ENCODE peak calls at places on chromosomes 6 and 20, in five cellular contexts. One of them, this sample, is unnamed.

GRCh38 chr6:137467211-137467610 is 27.0 kb downstream of the OLIG3 start:
- DNase-seq in thoracic aorta: no peak
- DNase-seq in pancreas: no peak
- DNase-seq in body of pancreas: no peak
- DNase-seq in psoas muscle: no peak
- DNase-seq in this sample: no peak

GRCh38 chr20:35319206-35320197 is 27.3 kb upstream of the FAM83C start:
- DNase-seq in body of pancreas: no peak
- DNase-seq in psoas muscle: no peak
- DNase-seq in thoracic aorta: no peak
- DNase-seq in pancreas: no peak
- DNase-seq in this sample: no peak

GRCh38 chr20:31790401-31790800 is 28.8 kb upstream of the MYLK2 start:
- DNase-seq in psoas muscle: no peak
- DNase-seq in body of pancreas: no peak
- DNase-seq in pancreas: no peak
- DNase-seq in thoracic aorta: no peak
- DNase-seq in this sample: no peak

GRCh38 chr6:1312444-1313363 is 806 bp downstream of the FOXQ1 start:
- DNase-seq in psoas muscle: no peak
- DNase-seq in pancreas: peak; percentile 83
- DNase-seq in thoracic aorta: no peak
- DNase-seq in body of pancreas: peak; percentile 49
- DNase-seq in this sample: no peak

GRCh38 chr20:17443326-17443858 is 87.8 kb downstream of the BFSP1 start:
- DNase-seq in thoracic aorta: no peak
- DNase-seq in pancreas: no peak
- DNase-seq in body of pancreas: no peak
- DNase-seq in psoas muscle: no peak
- DNase-seq in this sample: no peak

GRCh38 chr6:160201056-160201455 is 57.6 kb downstream of the SLC22A2 start:
- DNase-seq in body of pancreas: no peak
- DNase-seq in thoracic aorta: no peak
- DNase-seq in pancreas: no peak
- DNase-seq in psoas muscle: no peak
- DNase-seq in this sample: no peak

GRCh38 chr6:131470549-131470948 is 102.5 kb upstream of the ARG1 start:
- DNase-seq in pancreas: no peak
- DNase-seq in psoas muscle: no peak
- DNase-seq in thoracic aorta: no peak
- DNase-seq in body of pancreas: no peak
- DNase-seq in this sample: no peak

GRCh38 chr6:96724641-96725040 is 112.6 kb downstream of the GPR63 start:
- DNase-seq in psoas muscle: no peak
- DNase-seq in body of pancreas: no peak
- DNase-seq in pancreas: no peak
- DNase-seq in thoracic aorta: no peak
- DNase-seq in this sample: no peak

GRCh38 chr6:134381926-134382325 is 64.0 kb upstream of the SGK1 start:
- DNase-seq in psoas muscle: no peak
- DNase-seq in pancreas: no peak
- DNase-seq in thoracic aorta: no peak
- DNase-seq in body of pancreas: no peak
- DNase-seq in this sample: no peak

GRCh38 chr6:130575971-130576370 is 210.2 kb downstream of the TMEM200A start:
- DNase-seq in psoas muscle: no peak
- DNase-seq in thoracic aorta: no peak
- DNase-seq in pancreas: no peak
- DNase-seq in body of pancreas: no peak
- DNase-seq in this sample: no peak

GRCh38 chr20:24452498-24453133 is 16.8 kb upstream of the SYNDIG1 start:
- DNase-seq in thoracic aorta: no peak
- DNase-seq in body of pancreas: no peak
- DNase-seq in psoas muscle: no peak
- DNase-seq in pancreas: no peak
- DNase-seq in this sample: no peak

GRCh38 chr6:119620846-119621570 is 271.4 kb upstream of the MAN1A1 start:
- DNase-seq in body of pancreas: no peak
- DNase-seq in thoracic aorta: no peak
- DNase-seq in pancreas: no peak
- DNase-seq in psoas muscle: no peak
- DNase-seq in this sample: no peak

GRCh38 chr6:47934023-47934422 is 152.2 kb downstream of the OPN5 start:
- DNase-seq in body of pancreas: no peak
- DNase-seq in psoas muscle: no peak
- DNase-seq in pancreas: no peak
- DNase-seq in thoracic aorta: no peak
- DNase-seq in this sample: no peak

GRCh38 chr6:134195985-134196384 is 121.9 kb downstream of the SGK1 start:
- DNase-seq in psoas muscle: no peak
- DNase-seq in thoracic aorta: no peak
- DNase-seq in body of pancreas: no peak
- DNase-seq in pancreas: no peak
- DNase-seq in this sample: no peak

GRCh38 chr6:157456524-157456829 is 75.5 kb downstream of the ZDHHC14 start:
- DNase-seq in pancreas: no peak
- DNase-seq in psoas muscle: no peak
- DNase-seq in body of pancreas: no peak
- DNase-seq in thoracic aorta: no peak
- DNase-seq in this sample: no peak

GRCh38 chr6:91879346-91879995 is 1292.6 kb upstream of the MAP3K7 start:
- DNase-seq in psoas muscle: no peak
- DNase-seq in thoracic aorta: no peak
- DNase-seq in body of pancreas: no peak
- DNase-seq in pancreas: no peak
- DNase-seq in this sample: no peak

GRCh38 chr6:47073125-47074110 is 31.3 kb upstream of the ADGRF1 start:
- DNase-seq in pancreas: no peak
- DNase-seq in body of pancreas: no peak
- DNase-seq in thoracic aorta: no peak
- DNase-seq in psoas muscle: no peak
- DNase-seq in this sample: no peak

GRCh38 chr6:39263299-39264037 is 34.2 kb upstream of the KCNK5 start:
- DNase-seq in psoas muscle: no peak
- DNase-seq in thoracic aorta: no peak
- DNase-seq in pancreas: no peak
- DNase-seq in body of pancreas: no peak
- DNase-seq in this sample: no peak

GRCh38 chr20:35637266-35637665 is 21.6 kb downstream of the SPAG4 start:
- DNase-seq in thoracic aorta: no peak
- DNase-seq in pancreas: no peak
- DNase-seq in psoas muscle: no peak
- DNase-seq in body of pancreas: no peak
- DNase-seq in this sample: no peak

GRCh38 chr20:38321959-38322598 is 18.1 kb downstream of the BPI start:
- DNase-seq in pancreas: no peak
- DNase-seq in body of pancreas: peak; percentile 20
- DNase-seq in thoracic aorta: no peak
- DNase-seq in psoas muscle: no peak
- DNase-seq in this sample: no peak

GRCh38 chr20:3431109-3431508 is 23.6 kb upstream of the DNAAF9 start:
- DNase-seq in body of pancreas: no peak
- DNase-seq in psoas muscle: no peak
- DNase-seq in pancreas: no peak
- DNase-seq in thoracic aorta: no peak
- DNase-seq in this sample: peak; percentile 67

GRCh38 chr20:52596261-52596660 is 375.9 kb upstream of the TSHZ2 start:
- DNase-seq in psoas muscle: no peak
- DNase-seq in thoracic aorta: no peak
- DNase-seq in pancreas: no peak
- DNase-seq in body of pancreas: no peak
- DNase-seq in this sample: no peak

GRCh38 chr6:122872311-122872710 is 83.3 kb downstream of the SMPDL3A start:
- DNase-seq in psoas muscle: no peak
- DNase-seq in pancreas: no peak
- DNase-seq in body of pancreas: no peak
- DNase-seq in thoracic aorta: no peak
- DNase-seq in this sample: no peak

GRCh38 chr6:74177496-74177895 is 481.5 kb downstream of the CD109 start:
- DNase-seq in psoas muscle: peak; percentile 6
- DNase-seq in pancreas: no peak
- DNase-seq in thoracic aorta: no peak
- DNase-seq in body of pancreas: no peak
- DNase-seq in this sample: no peak

GRCh38 chr6:34225551-34225950 is 11.1 kb upstream of the HMGA1 start:
- DNase-seq in pancreas: no peak
- DNase-seq in body of pancreas: no peak
- DNase-seq in psoas muscle: peak; percentile 15
- DNase-seq in thoracic aorta: no peak
- DNase-seq in this sample: no peak

GRCh38 chr20:59144179-59144830 is 19.3 kb upstream of the ZNF831 start:
- DNase-seq in pancreas: no peak
- DNase-seq in psoas muscle: no peak
- DNase-seq in thoracic aorta: no peak
- DNase-seq in body of pancreas: no peak
- DNase-seq in this sample: no peak
- H3K27ac ChIP-seq in pancreas: no peak overlapping the region
- H3K27ac ChIP-seq in psoas muscle: no peak overlapping the region
- H3K27ac ChIP-seq in thoracic aorta: no peak overlapping the region
- H3K27ac ChIP-seq in body of pancreas: no peak overlapping the region
- H3K27ac ChIP-seq in this sample: no peak overlapping the region

GRCh38 chr6:87012035-87012434 is 74.7 kb downstream of the HTR1E start:
- DNase-seq in body of pancreas: no peak
- DNase-seq in psoas muscle: no peak
- DNase-seq in thoracic aorta: no peak
- DNase-seq in pancreas: no peak
- DNase-seq in this sample: no peak
- H3K4me3 ChIP-seq in body of pancreas: no peak overlapping the region
- H3K4me3 ChIP-seq in psoas muscle: no peak overlapping the region
- H3K4me3 ChIP-seq in thoracic aorta: no peak overlapping the region
- H3K4me3 ChIP-seq in pancreas: no peak overlapping the region
- H3K4me3 ChIP-seq in this sample: no peak overlapping the region

GRCh38 chr20:1846341-1846740 is 48.9 kb upstream of the SIRPA start:
- DNase-seq in thoracic aorta: no peak
- DNase-seq in psoas muscle: no peak
- DNase-seq in pancreas: no peak
- DNase-seq in body of pancreas: no peak
- DNase-seq in this sample: no peak
- H3K4me1 ChIP-seq in thoracic aorta: no peaks in the 10 kb centered on the region
- H3K4me1 ChIP-seq in psoas muscle: peaks cover 2% of the 10 kb centered on the region
- H3K4me1 ChIP-seq in pancreas: no peaks in the 10 kb centered on the region
- H3K4me1 ChIP-seq in body of pancreas: no peaks in the 10 kb centered on the region
- H3K4me1 ChIP-seq in this sample: no peaks in the 10 kb centered on the region

GRCh38 chr6:167543602-167544506 is 219.0 kb downstream of the TTLL2 start:
- DNase-seq in pancreas: no peak
- DNase-seq in thoracic aorta: no peak
- DNase-seq in psoas muscle: peak; percentile 79
- DNase-seq in body of pancreas: no peak
- DNase-seq in this sample: no peak
- H3K27ac ChIP-seq in pancreas: no peak overlapping the region
- H3K27ac ChIP-seq in thoracic aorta: peak overlapping the region; percentile 78
- H3K27ac ChIP-seq in psoas muscle: peak overlapping the region; percentile 41
- H3K27ac ChIP-seq in body of pancreas: no peak overlapping the region
- H3K27ac ChIP-seq in this sample: peak overlapping the region; percentile 81

GRCh38 chr6:41936073-41936837 is 5.4 kb downstream of the CCND3 start:
- DNase-seq in thoracic aorta: peak; percentile 31
- DNase-seq in psoas muscle: peak; percentile 85
- DNase-seq in pancreas: peak; percentile 78
- DNase-seq in body of pancreas: peak; percentile 78
- DNase-seq in this sample: peak; percentile 83
- H3K4me3 ChIP-seq in thoracic aorta: no peak overlapping the region
- H3K4me3 ChIP-seq in psoas muscle: peak overlapping the region; percentile 2
- H3K4me3 ChIP-seq in pancreas: no peak overlapping the region
- H3K4me3 ChIP-seq in body of pancreas: no peak overlapping the region
- H3K4me3 ChIP-seq in this sample: no peak overlapping the region

DNA sequence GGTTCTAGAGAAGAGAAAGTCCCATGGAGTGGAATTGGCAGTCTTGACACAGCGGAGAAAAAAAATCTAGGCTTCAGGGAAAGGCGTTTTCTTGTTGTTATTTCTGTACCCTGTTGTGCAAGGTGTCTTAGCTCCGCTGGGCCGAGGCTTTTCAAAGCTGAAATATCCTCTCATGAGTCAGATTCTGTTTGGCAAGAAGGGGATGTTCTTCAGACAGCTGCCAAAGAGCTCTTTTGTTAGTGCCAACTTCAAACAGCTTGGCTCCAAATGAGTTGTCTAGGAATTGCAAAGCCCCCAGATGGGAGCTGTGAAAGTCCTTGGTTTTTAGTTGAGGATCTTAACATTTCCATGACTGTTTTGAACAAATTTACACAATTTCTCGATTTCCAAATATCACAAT is 45.6 kb downstream of the LRRN4 start:
- DNase-seq in thoracic aorta: peak; percentile 50
- DNase-seq in psoas muscle: peak; percentile 78
- DNase-seq in body of pancreas: peak; percentile 56
- DNase-seq in pancreas: no peak
- DNase-seq in this sample: peak; percentile 15
- H3K4me1 ChIP-seq in thoracic aorta: peaks cover 17% of the 10 kb centered on the region
- H3K4me1 ChIP-seq in psoas muscle: peaks cover 10% of the 10 kb centered on the region
- H3K4me1 ChIP-seq in body of pancreas: peaks cover 21% of the 10 kb centered on the region
- H3K4me1 ChIP-seq in pancreas: no peaks in the 10 kb centered on the region
- H3K4me1 ChIP-seq in this sample: peaks cover 5% of the 10 kb centered on the region

GRCh38 chr20:25491446-25492038 is 84.1 kb downstream of the GINS1 start:
- DNase-seq in body of pancreas: no peak
- DNase-seq in pancreas: peak; percentile 55
- DNase-seq in thoracic aorta: no peak
- DNase-seq in psoas muscle: no peak
- DNase-seq in this sample: no peak

GRCh38 chr20:25494506-25495188 is 87.2 kb downstream of the GINS1 start:
- DNase-seq in body of pancreas: no peak
- DNase-seq in thoracic aorta: no peak
- DNase-seq in pancreas: peak; percentile 40
- DNase-seq in psoas muscle: no peak
- DNase-seq in this sample: no peak

GRCh38 chr20:25495189-25495824 is 87.8 kb downstream of the GINS1 start:
- DNase-seq in psoas muscle: no peak
- DNase-seq in pancreas: peak; percentile 57
- DNase-seq in thoracic aorta: no peak
- DNase-seq in body of pancreas: peak; percentile 19
- DNase-seq in this sample: no peak

GRCh38 chr20:25493137-25493536 is 85.7 kb downstream of the GINS1 start:
- DNase-seq in psoas muscle: no peak
- DNase-seq in thoracic aorta: no peak
- DNase-seq in body of pancreas: no peak
- DNase-seq in pancreas: peak; percentile 16
- DNase-seq in this sample: no peak

DNA sequence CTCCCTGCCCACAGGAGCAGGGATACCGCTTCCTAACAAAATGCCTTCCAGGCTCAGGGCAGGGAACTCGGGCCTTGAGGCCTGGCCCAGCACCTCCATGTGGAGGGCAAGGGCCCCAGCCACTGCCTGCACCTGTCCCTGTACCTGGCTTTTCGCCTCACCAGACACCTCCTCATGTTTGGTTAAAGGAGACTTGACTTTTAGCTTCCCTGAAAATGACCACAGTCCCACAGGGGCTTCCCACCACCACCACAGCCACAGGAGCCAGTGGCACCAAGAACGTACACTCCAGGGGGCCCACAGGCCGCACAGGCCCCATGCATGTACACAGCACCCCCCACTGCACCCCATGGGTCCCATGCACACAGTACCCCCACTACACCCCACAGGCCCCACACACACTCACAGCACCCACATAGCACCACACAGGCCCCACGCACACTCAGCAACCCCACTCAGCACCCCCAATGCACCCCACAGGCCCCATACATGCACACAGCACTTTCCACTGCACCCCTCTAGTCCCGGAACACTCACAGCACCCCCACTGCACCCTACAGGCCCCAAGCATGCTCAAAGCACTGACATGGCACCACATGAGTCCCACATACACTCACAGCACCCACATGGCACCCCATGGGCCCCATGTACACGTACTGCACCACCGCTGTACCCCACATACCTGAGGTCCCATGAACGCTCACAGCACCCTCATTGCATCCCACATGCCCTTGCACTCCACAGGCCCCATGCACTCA is 86.5 kb downstream of the GINS1 start:
- DNase-seq in psoas muscle: no peak
- DNase-seq in thoracic aorta: no peak
- DNase-seq in body of pancreas: no peak
- DNase-seq in pancreas: peak; percentile 40
- DNase-seq in this sample: no peak
- H3K27ac ChIP-seq in psoas muscle: no peak overlapping the region
- H3K27ac ChIP-seq in thoracic aorta: no peak overlapping the region
- H3K27ac ChIP-seq in body of pancreas: no peak overlapping the region
- H3K27ac ChIP-seq in pancreas: no peak overlapping the region
- H3K27ac ChIP-seq in this sample: no peak overlapping the region